ENCODE peak calls at places on chromosomes 16 and 17, in six cellular contexts. W, U, I, Z, R and J are unnamed samples.
A peak's percentile ranks its signal among the peaks of the same experiment; 100 is the strongest.

GRCh38 chr17:57549468-57549867 is 195.6 kb downstream of the CCDC182 start:
- DNase-seq in W (no peak), U (no peak), I (no peak), Z (no peak), R (no peak), J (no peak)

GRCh38 chr16:70529051-70529777 is 5.6 kb downstream of the SF3B3 start:
- DNase-seq in W (no peak), U (peak; percentile 46), I (peak; percentile 52), Z (no peak), R (peak; percentile 54), J (no peak)

GRCh38 chr16:56314244-56314850 is 111.0 kb downstream of the AMFR start:
- DNase-seq in W (no peak), U (no peak), I (no peak), Z (no peak), R (no peak), J (no peak)

GRCh38 chr16:9048302-9048700 is 43.1 kb upstream of the HAPSTR1 start:
- DNase-seq in W (no peak), U (no peak), I (peak; percentile 46), Z (no peak), R (no peak), J (no peak)

GRCh38 chr17:45719335-45720071 is 64.6 kb upstream of the CRHR1 start:
- DNase-seq in W (no peak), U (peak; percentile 69), I (peak; percentile 83), Z (no peak), R (no peak), J (no peak)

GRCh38 chr17:77670125-77670524 is 288.4 kb upstream of the TNRC6C start:
- DNase-seq in W (no peak), U (no peak), I (no peak), Z (no peak), R (no peak), J (no peak)

GRCh38 chr17:80671039-80671822 is 126.6 kb downstream of the RPTOR start:
- DNase-seq in W (no peak), U (no peak), I (no peak), Z (no peak), R (no peak), J (no peak)

GRCh38 chr16:46728804-46729203 is 19.3 kb downstream of the MYLK3 start:
- DNase-seq in W (no peak), U (no peak), I (no peak), Z (no peak), R (no peak), J (no peak)

GRCh38 chr16:9836118-9836736 is 346.0 kb downstream of the GRIN2A start:
- DNase-seq in W (no peak), U (peak; percentile 72), I (peak; percentile 24), Z (no peak), R (peak; percentile 22), J (no peak)

GRCh38 chr16:65570261-65570660 is 448.4 kb upstream of the CDH11 start:
- DNase-seq in W (no peak), U (no peak), I (no peak), Z (no peak), R (no peak), J (no peak)

GRCh38 chr16:69406780-69407331 is 17.6 kb upstream of the CYB5B start:
- DNase-seq in W (no peak), U (peak; percentile 60), I (no peak), Z (no peak), R (peak; percentile 29), J (no peak)

GRCh38 chr17:64084940-64085649 is 44.8 kb downstream of the ERN1 start:
- DNase-seq in W (no peak), U (peak; percentile 59), I (no peak), Z (no peak), R (no peak), J (no peak)

GRCh38 chr16:81493755-81494433 is 49.3 kb downstream of the CMIP start:
- DNase-seq in W (no peak), U (no peak), I (peak; percentile 80), Z (no peak), R (no peak), J (no peak)

GRCh38 chr17:74949455-74950115 is 13.9 kb downstream of the OTOP3 start:
- DNase-seq in W (no peak), U (no peak), I (no peak), Z (no peak), R (no peak), J (no peak)

GRCh38 chr16:68296291-68296690 is 14.5 kb downstream of the SLC7A6OS start:
- DNase-seq in W (peak; percentile 47), U (no peak), I (no peak), Z (no peak), R (no peak), J (no peak)

GRCh38 chr16:87490091-87490798 is 2.6 kb downstream of the ZCCHC14 start:
- DNase-seq in W (no peak), U (no peak), I (no peak), Z (no peak), R (no peak), J (no peak)

GRCh38 chr17:62660629-62661118 is 33.2 kb downstream of the MRC2 start:
- DNase-seq in W (no peak), U (no peak), I (no peak), Z (no peak), R (no peak), J (no peak)

GRCh38 chr17:16398270-16399267 is 16.8 kb upstream of the TRPV2 start:
- DNase-seq in W (no peak), U (no peak), I (no peak), Z (no peak), R (peak; percentile 81), J (no peak)

GRCh38 chr16:30011505-30012480 is 966 bp upstream of the DOC2A start:
- DNase-seq in W (no peak), U (peak; percentile 68), I (no peak), Z (no peak), R (no peak), J (no peak)

GRCh38 chr17:38762231-38762630 is 9.7 kb downstream of the PSMB3 start:
- DNase-seq in W (no peak), U (no peak), I (no peak), Z (no peak), R (no peak), J (no peak)

GRCh38 chr17:38766341-38766740 is 13.8 kb downstream of the PSMB3 start:
- DNase-seq in W (no peak), U (no peak), I (no peak), Z (no peak), R (no peak), J (no peak)

DNA sequence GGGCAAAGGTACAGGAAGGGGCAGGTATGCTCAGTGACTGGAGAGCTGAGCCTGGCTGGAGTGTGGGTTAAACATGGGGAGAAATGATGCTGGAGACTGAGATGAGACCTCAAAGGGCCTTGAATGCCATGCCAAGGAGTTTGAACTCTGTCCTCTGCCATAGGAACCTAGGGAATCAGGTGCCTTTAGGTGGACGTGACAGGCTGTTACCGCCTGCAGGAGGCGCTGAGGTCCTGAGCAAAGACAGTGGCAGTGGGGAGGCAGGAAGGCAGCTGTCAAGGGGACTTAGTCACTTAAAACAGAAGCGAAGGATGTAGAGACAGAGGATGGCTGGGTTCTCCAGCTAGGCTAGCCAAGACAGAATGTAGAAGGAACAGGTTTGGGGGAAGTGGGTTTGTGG is 9.1 kb downstream of the PSMB3 start:
- DNase-seq in W (no peak), U (peak; percentile 81), I (no peak), Z (no peak), R (peak; percentile 55), J (no peak)
- TF ChIP-seq CTCF in W (no peak), U (peak; percentile 92), I (peak; percentile 13), Z (peak; percentile 12), R (peak; percentile 75), J (no peak)

DNA sequence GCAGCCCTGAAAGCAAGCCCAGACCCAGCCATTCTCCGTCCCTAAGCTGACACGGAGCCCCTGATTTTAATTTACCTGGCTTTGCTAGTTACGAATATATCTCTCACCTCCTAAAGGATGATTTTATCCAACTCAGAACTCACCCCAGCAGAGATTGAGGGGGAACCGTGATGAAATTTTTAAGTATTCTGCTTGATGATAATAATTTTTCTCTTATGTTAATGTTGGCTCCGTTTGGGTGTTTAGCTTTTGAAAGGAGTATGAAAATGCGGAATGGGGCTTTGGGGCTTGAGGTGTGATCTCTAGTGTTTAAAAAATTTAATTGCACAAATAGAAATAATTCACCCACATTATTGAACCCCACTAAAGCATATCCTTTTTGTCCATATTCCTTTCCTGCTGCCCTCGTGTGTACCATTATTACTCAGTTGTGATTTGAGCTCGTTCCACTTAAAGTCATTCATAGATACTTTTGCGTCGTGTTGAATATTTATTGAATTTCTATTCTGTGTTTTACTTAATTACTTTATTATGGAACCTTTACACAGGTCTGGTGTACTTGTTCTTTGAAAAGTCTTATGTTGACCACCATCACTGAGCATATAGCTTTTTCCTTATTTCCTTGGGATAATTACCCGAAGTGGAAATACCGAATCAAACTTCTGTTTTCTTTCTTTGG is 775 bp downstream of the PRPSAP2 start:
- DNase-seq in W (no peak), U (no peak), I (no peak), Z (no peak), R (no peak), J (no peak)
- H3K36me3 ChIP-seq in W (no peaks in the 10 kb centered on the region), U (no peaks in the 10 kb centered on the region), I (no peaks in the 10 kb centered on the region), Z (no peaks in the 10 kb centered on the region), R (peaks cover 3% of the 10 kb centered on the region), J (no peaks in the 10 kb centered on the region)

DNA sequence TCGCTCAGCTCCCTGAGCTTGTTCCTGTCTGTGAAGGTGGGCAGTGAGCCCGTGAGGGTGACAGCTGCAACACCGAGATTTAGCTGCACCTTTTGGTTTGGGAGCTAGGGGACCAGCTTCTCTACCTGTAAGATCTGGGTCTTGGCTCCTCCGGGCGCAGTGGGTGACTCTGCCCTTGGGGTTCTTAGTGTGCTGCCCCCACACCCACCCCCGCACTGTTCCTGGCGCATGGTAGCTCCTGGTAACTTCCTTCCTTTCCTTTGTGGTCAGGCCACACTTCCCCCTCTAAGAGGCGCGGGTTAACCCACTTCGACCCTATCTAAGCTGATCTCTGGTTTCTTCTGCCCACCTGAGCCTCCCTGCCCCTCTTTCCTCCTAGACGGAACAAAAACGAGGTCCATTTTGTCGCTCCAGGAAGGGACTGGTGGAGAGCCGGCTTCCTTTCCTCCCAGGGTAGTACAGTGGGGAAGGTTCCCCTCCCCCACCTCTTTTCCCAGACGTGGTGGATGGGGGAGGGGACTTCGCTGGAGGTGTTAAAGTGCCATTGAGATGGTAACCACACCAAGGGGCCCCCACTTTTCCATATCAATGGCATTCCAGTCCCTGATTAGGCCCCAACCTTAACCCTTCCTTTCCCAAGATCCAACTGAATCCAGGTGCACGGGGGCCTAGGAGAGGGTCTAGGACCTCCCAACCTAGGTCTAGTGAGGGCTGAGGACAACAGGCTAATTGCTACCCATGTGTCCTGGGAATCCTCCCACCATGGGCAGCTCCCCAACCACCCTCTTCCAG is 4.6 kb upstream of the CLDN9 start:
- DNase-seq in W (peak; percentile 43), U (peak; percentile 99), I (no peak), Z (no peak), R (peak; percentile 23), J (no peak)
- H3K4me3 ChIP-seq in W (no peak overlapping the region), U (peak overlapping the region; percentile 55), I (no peak overlapping the region), Z (no peak overlapping the region), R (peak overlapping the region; percentile 2), J (peak overlapping the region; percentile 4)

DNA sequence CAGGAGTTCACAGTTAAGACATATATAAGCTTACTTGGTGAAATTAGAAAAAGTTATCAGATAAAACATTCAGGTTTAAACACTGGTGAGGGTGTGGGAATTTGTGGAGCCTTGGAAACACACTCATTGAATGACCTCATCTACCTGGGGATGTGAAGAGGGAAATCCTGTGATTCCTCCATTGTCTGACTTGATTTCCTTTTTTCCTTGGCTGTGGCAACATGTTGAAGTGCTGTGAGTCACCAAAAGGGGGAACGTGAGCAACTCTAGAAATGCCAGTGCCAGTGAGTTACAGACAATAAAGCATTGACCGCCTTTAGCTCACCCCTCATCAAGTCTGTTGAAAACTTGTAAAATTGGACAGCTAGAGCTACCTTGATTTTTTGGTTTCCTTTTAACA is 1.8 kb downstream of the HMOX2 start:
- DNase-seq in W (no peak), U (peak; percentile 64), I (peak; percentile 62), Z (no peak), R (peak; percentile 33), J (no peak)
- TF ChIP-seq CTCF in W (peak; percentile 15), U (peak; percentile 37), I (peak; percentile 7), Z (no peak), R (peak; percentile 45), J (no peak)

GRCh38 chr16:58212824-58213655 is 15.1 kb upstream of the CSNK2A2 start:
- DNase-seq in W (no peak), U (no peak), I (no peak), Z (no peak), R (no peak), J (no peak)
- H3K36me3 ChIP-seq in W (no peaks in the 10 kb centered on the region), U (no peaks in the 10 kb centered on the region), I (no peaks in the 10 kb centered on the region), Z (no peaks in the 10 kb centered on the region), R (no peaks in the 10 kb centered on the region), J (no peaks in the 10 kb centered on the region)